ENCODE peak calls at places on chromosomes 11 and 22, in four cellular contexts. One of them, this sample, is unnamed.

GRCh38 chr22:48658246-48658645 is 1169.4 kb downstream of the BRD1 start:
- DNase-seq in heart left ventricle: no peak
- DNase-seq in anterior cingulate cortex: no peak
- DNase-seq in colonic mucosa: no peak
- DNase-seq in this sample: no peak

GRCh38 chr11:17012712-17013547 is 1.3 kb downstream of the PLEKHA7 start:
- DNase-seq in heart left ventricle: peak; percentile 43
- DNase-seq in anterior cingulate cortex: no peak
- DNase-seq in colonic mucosa: peak; percentile 74
- DNase-seq in this sample: peak; percentile 59

GRCh38 chr11:86814775-86815174 is 14.4 kb downstream of the PRSS23 start:
- DNase-seq in heart left ventricle: no peak
- DNase-seq in anterior cingulate cortex: no peak
- DNase-seq in colonic mucosa: no peak
- DNase-seq in this sample: no peak

GRCh38 chr22:23396362-23397007 is 183.6 kb downstream of the IGLL1 start:
- DNase-seq in heart left ventricle: no peak
- DNase-seq in anterior cingulate cortex: no peak
- DNase-seq in colonic mucosa: no peak
- DNase-seq in this sample: no peak

GRCh38 chr11:62881579-62882427 is 1.1 kb downstream of the SLC3A2 start:
- DNase-seq in heart left ventricle: peak; percentile 93
- DNase-seq in anterior cingulate cortex: peak; percentile 86
- DNase-seq in colonic mucosa: peak; percentile 98
- DNase-seq in this sample: peak; percentile 98

GRCh38 chr11:3222941-3223905 is 4.6 kb upstream of the MRGPRG start:
- DNase-seq in heart left ventricle: no peak
- DNase-seq in anterior cingulate cortex: no peak
- DNase-seq in colonic mucosa: no peak
- DNase-seq in this sample: no peak

GRCh38 chr11:69388210-69388609 is 93.3 kb upstream of the LINC01488 start:
- DNase-seq in heart left ventricle: no peak
- DNase-seq in anterior cingulate cortex: no peak
- DNase-seq in colonic mucosa: no peak
- DNase-seq in this sample: no peak

GRCh38 chr11:101127348-101127698 is 2.3 kb downstream of the PGR start:
- DNase-seq in heart left ventricle: peak; percentile 56
- DNase-seq in anterior cingulate cortex: no peak
- DNase-seq in colonic mucosa: no peak
- DNase-seq in this sample: peak; percentile 15

This sample was measured in thyroid gland.